ENCODE peak calls at places on chromosomes 12 and 14, in nine cellular contexts. S, O, Y, H, J, P, U, X and T are unnamed samples.

GRCh38 chr14:22898302-22898894 is 15.4 kb downstream of the REM2 start:
- DNase-seq in S (peak; percentile 78), O (no peak), Y (no peak), H (no peak), J (no peak), P (no peak), U (no peak), X (no peak), T (peak; percentile 64)

GRCh38 chr12:68078737-68079136 is 80.8 kb downstream of the IFNG start:
- DNase-seq in S (no peak), O (no peak), Y (no peak), H (no peak), J (no peak), P (no peak), U (no peak), X (no peak), T (no peak)

GRCh38 chr12:79296128-79296527 is 394.6 kb downstream of the PAWR start:
- DNase-seq in S (no peak), O (no peak), Y (no peak), H (no peak), J (no peak), P (no peak), U (no peak), X (no peak), T (no peak)

GRCh38 chr12:51915003-51915625 is 7.8 kb downstream of the ACVRL1 start:
- DNase-seq in S (no peak), O (peak; percentile 62), Y (no peak), H (no peak), J (no peak), P (no peak), U (no peak), X (no peak), T (no peak)

GRCh38 chr12:83057436-83057835 is 370.7 kb downstream of the TMTC2 start:
- DNase-seq in S (no peak), O (no peak), Y (no peak), H (no peak), J (no peak), P (no peak), U (no peak), X (no peak), T (no peak)

GRCh38 chr14:104082807-104083206 is 2.7 kb upstream of the ASPG start:
- DNase-seq in S (no peak), O (no peak), Y (no peak), H (peak; percentile 15), J (no peak), P (no peak), U (no peak), X (no peak), T (no peak)

GRCh38 chr12:112900298-112901145 is 6.2 kb upstream of the OAS1 start:
- DNase-seq in S (peak; percentile 74), O (peak; percentile 86), Y (peak; percentile 79), H (no peak), J (peak; percentile 64), P (no peak), U (peak; percentile 19), X (peak; percentile 59), T (peak; percentile 32)

GRCh38 chr14:91035855-91036254 is 24.6 kb downstream of the RPS6KA5 start:
- DNase-seq in S (no peak), O (no peak), Y (no peak), H (no peak), J (no peak), P (no peak), U (no peak), X (no peak), T (no peak)

GRCh38 chr12:52796429-52796794 is 495 bp upstream of the KRT3 start:
- DNase-seq in S (no peak), O (no peak), Y (no peak), H (no peak), J (no peak), P (no peak), U (no peak), X (no peak), T (no peak)

DNA sequence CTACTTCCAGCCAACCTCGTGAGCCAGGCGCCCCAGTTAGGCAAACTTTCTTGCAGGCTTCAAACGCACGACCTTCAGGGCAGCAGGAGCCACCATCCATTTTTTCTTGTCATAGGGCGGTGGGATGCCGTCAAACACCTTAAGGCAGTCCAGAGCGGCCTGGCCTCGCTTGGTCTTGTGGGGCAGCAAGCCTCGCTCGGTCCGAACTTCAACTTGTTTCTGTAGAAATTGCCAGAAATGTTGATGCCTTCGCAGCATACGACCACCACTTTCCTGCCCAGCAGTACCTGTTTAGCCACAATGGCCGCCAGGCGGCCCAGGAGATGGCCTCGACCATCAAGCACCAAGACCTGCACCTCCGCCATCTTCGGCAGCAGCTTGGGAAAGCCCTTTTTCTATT is 474.7 kb downstream of the MDGA2 start:
- DNase-seq in S (no peak), O (no peak), Y (no peak), H (no peak), J (no peak), P (no peak), U (no peak), X (no peak), T (no peak)
- TF ChIP-seq CTCF in S (no peak), O (no peak), Y (no peak), H (no peak), J (no peak), P (no peak), U (no peak), X (no peak), T (no peak)

GRCh38 chr12:118036672-118037411 is 20.3 kb downstream of the RFC5 start:
- DNase-seq in S (no peak), O (no peak), Y (no peak), H (no peak), J (no peak), P (no peak), U (no peak), X (no peak), T (no peak)

GRCh38 chr12:118033331-118033730 is 16.8 kb downstream of the RFC5 start:
- DNase-seq in S (peak; percentile 58), O (no peak), Y (no peak), H (no peak), J (no peak), P (no peak), U (no peak), X (no peak), T (no peak)

GRCh38 chr12:118034429-118035193 is 18.1 kb downstream of the RFC5 start:
- DNase-seq in S (peak; percentile 75), O (peak; percentile 65), Y (no peak), H (no peak), J (peak; percentile 44), P (no peak), U (peak; percentile 44), X (no peak), T (peak; percentile 61)

GRCh38 chr12:118033902-118034301 is 17.4 kb downstream of the RFC5 start:
- DNase-seq in S (peak; percentile 35), O (no peak), Y (no peak), H (no peak), J (no peak), P (no peak), U (no peak), X (no peak), T (peak; percentile 20)

GRCh38 chr12:118035194-118036041 is 18.9 kb downstream of the RFC5 start:
- DNase-seq in S (peak; percentile 50), O (no peak), Y (no peak), H (no peak), J (peak; percentile 39), P (no peak), U (no peak), X (peak; percentile 70), T (no peak)
- TF ChIP-seq CTCF in S (peak; percentile 32), O (no peak), Y (no peak), H (no peak), J (no peak), P (no peak), U (no peak), X (peak; percentile 8), T (no peak)

GRCh38 chr14:72651715-72652114 is 242.2 kb downstream of the DPF3 start:
- DNase-seq in S (no peak), O (no peak), Y (no peak), H (no peak), J (no peak), P (no peak), U (no peak), X (no peak), T (no peak)
- TF ChIP-seq CTCF in S (no peak), O (no peak), Y (no peak), H (no peak), J (no peak), P (no peak), U (no peak), X (no peak), T (no peak)

DNA sequence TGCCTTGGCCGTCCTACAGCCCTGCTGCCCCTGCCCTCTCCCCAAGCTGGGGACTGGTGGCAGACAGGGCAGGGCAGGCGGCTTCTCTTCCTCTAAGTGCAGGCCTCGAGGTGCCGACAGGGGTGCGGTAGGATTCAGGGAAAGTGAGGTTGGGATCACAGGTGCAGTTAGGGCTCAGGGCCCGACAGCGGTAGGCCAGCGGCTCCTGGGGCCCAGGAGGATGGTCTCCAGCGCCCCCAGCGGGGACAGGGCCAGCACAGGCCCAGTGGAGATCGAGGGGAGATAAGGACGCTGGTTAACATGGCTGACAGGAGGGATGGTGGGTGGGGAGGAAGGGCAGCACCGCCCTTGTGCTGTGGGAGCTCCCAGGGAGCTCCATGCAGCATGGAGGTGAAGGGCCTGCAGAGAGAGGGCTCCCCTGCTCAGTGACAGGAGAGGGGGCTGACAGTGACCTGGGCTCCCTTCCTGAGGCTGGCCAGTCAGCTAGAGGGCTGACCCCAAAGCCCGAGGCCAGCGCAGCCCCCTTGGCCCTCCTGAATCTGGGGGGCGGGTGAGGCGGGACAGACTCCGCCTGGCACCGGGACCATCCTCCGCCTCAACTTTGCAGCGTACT is 860 bp upstream of the CRIP1 start:
- DNase-seq in S (peak; percentile 25), O (peak; percentile 92), Y (no peak), H (no peak), J (peak; percentile 84), P (peak; percentile 67), U (peak; percentile 71), X (no peak), T (no peak)
- TF ChIP-seq CTCF in S (peak; percentile 45), O (peak; percentile 81), Y (peak; percentile 41), H (peak; percentile 11), J (peak; percentile 35), P (peak; percentile 34), U (peak; percentile 17), X (peak; percentile 45), T (peak; percentile 19)

DNA sequence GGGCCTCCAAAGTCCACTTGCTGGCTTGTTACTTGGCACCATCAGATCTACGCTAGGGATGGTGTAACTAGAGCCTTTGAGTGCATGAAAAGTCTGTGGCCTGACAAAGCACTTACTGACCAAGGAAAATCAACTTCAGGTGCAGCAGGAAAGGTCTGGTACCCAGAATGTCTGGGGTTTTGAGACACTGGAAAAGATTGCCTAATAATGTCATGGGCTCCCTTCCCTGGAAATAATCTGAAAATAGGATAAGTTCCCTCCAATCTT is 106.7 kb downstream of the ZFP36L1 start:
- DNase-seq in S (no peak), O (no peak), Y (no peak), H (no peak), J (no peak), P (no peak), U (no peak), X (no peak), T (no peak)
- TF ChIP-seq CTCF in S (no peak), O (no peak), Y (no peak), H (no peak), J (no peak), P (no peak), U (no peak), X (no peak), T (no peak)

GRCh38 chr12:19893514-19893913 is 454.2 kb downstream of the AEBP2 start:
- DNase-seq in S (peak; percentile 36), O (peak; percentile 15), Y (no peak), H (no peak), J (no peak), P (no peak), U (no peak), X (peak; percentile 19), T (peak; percentile 69)
- TF ChIP-seq CTCF in S (peak; percentile 43), O (peak; percentile 54), Y (no peak), H (no peak), J (no peak), P (no peak), U (peak; percentile 44), X (peak; percentile 27), T (peak; percentile 54)